ENCODE peak calls at places on chromosomes 11 and 22, in seven cellular contexts. G, F, R, S, K, U and L are unnamed samples.

GRCh38 chr11:126431401-126432064 is 76.0 kb downstream of the ST3GAL4 start:
- DNase-seq in G (peak), F (no peak), R (peak), S (no peak), K (peak), U (no peak), L (no peak)

GRCh38 chr11:73158356-73159051 is 16.4 kb upstream of the FCHSD2 start:
- DNase-seq in G (peak), F (no peak), R (peak), S (no peak), K (peak), U (no peak), L (no peak)

GRCh38 chr11:555500-556174 is 4.9 kb downstream of the LMNTD2 start:
- DNase-seq in G (no peak), F (no peak), R (no peak), S (no peak), K (no peak), U (no peak), L (no peak)

GRCh38 chr11:131354251-131354701 is 16.1 kb upstream of the NTM start:
- DNase-seq in G (peak), F (peak), R (peak), S (no peak), K (no peak), U (no peak), L (no peak)

GRCh38 chr22:18044548-18045271 is 20.3 kb upstream of the MICAL3 start:
- DNase-seq in G (peak), F (no peak), R (no peak), S (no peak), K (no peak), U (no peak), L (no peak)

GRCh38 chr11:46026616-46027293 is 94.5 kb downstream of the PHF21A start:
- DNase-seq in G (peak), F (no peak), R (peak), S (no peak), K (peak), U (no peak), L (no peak)

GRCh38 chr11:134181707-134182106 is 42.1 kb downstream of the NCAPD3 start:
- DNase-seq in G (no peak), F (no peak), R (no peak), S (no peak), K (peak), U (no peak), L (no peak)

GRCh38 chr11:1812801-1813200 is 22.0 kb upstream of the SYT8 start:
- DNase-seq in G (no peak), F (no peak), R (no peak), S (no peak), K (no peak), U (no peak), L (no peak)

GRCh38 chr22:49380095-49380827 is 447.4 kb downstream of the BRD1 start:
- DNase-seq in G (no peak), F (no peak), R (no peak), S (no peak), K (no peak), U (no peak), L (no peak)

GRCh38 chr22:50505776-50506610 is 1.5 kb downstream of the LMF2 start:
- DNase-seq in G (no peak), F (peak), R (no peak), S (no peak), K (no peak), U (no peak), L (no peak)

GRCh38 chr11:86292912-86293606 is 9.0 kb upstream of the HIKESHI start:
- DNase-seq in G (no peak), F (no peak), R (no peak), S (no peak), K (no peak), U (no peak), L (no peak)

GRCh38 chr11:122717264-122717867 is 61.8 kb downstream of the UBASH3B start:
- DNase-seq in G (no peak), F (no peak), R (no peak), S (no peak), K (no peak), U (no peak), L (no peak)

GRCh38 chr11:134516529-134516928 is 104.5 kb upstream of the B3GAT1 start:
- DNase-seq in G (no peak), F (no peak), R (no peak), S (no peak), K (no peak), U (no peak), L (no peak)

GRCh38 chr22:40666151-40666848 is 13.0 kb upstream of the MCHR1 start:
- DNase-seq in G (peak), F (no peak), R (peak), S (no peak), K (peak), U (no peak), L (no peak)

GRCh38 chr11:61294717-61295595 is at the start of gene VWCE:
- DNase-seq in G (peak), F (peak), R (peak), S (peak), K (peak), U (peak), L (peak)

GRCh38 chr22:42364641-42365336 is 67.4 kb downstream of the NFAM1 start:
- DNase-seq in G (peak), F (no peak), R (no peak), S (no peak), K (peak), U (no peak), L (no peak)

GRCh38 chr11:61149624-61150615 is 11.3 kb downstream of the VPS37C start:
- DNase-seq in G (peak), F (peak), R (no peak), S (no peak), K (no peak), U (no peak), L (no peak)

GRCh38 chr11:114183041-114183511 is 113.1 kb upstream of the NNMT start:
- DNase-seq in G (no peak), F (no peak), R (no peak), S (peak), K (no peak), U (peak), L (peak)

GRCh38 chr22:27245056-27245455 is 556.5 kb downstream of the MN1 start:
- DNase-seq in G (no peak), F (no peak), R (peak), S (no peak), K (no peak), U (no peak), L (no peak)

GRCh38 chr11:41826129-41826528 is 366.7 kb upstream of the LRRC4C start:
- DNase-seq in G (no peak), F (no peak), R (no peak), S (no peak), K (no peak), U (no peak), L (no peak)

GRCh38 chr11:63768232-63769043 is at the start of gene ZFTA:
- DNase-seq in G (peak), F (peak), R (peak), S (peak), K (peak), U (peak), L (peak)

GRCh38 chr11:104075716-104076115 is 39.3 kb downstream of the DDI1 start:
- DNase-seq in G (no peak), F (no peak), R (no peak), S (no peak), K (no peak), U (no peak), L (no peak)

GRCh38 chr11:65425105-65425970 is 2.7 kb downstream of the NEAT1 start:
- DNase-seq in G (peak), F (no peak), R (peak), S (peak), K (peak), U (peak), L (peak)

GRCh38 chr22:19681863-19682245 is 32.4 kb upstream of the SEPTIN5 start:
- DNase-seq in G (no peak), F (no peak), R (no peak), S (no peak), K (no peak), U (no peak), L (no peak)

GRCh38 chr11:74522776-74523175 is 29.3 kb upstream of the LIPT2 start:
- DNase-seq in G (no peak), F (no peak), R (peak), S (no peak), K (no peak), U (no peak), L (no peak)

GRCh38 chr11:35525501-35526175 is at the start of gene PAMR1:
- DNase-seq in G (peak), F (peak), R (no peak), S (no peak), K (peak), U (no peak), L (no peak)

GRCh38 chr11:42870480-42870879 is 441.3 kb upstream of the API5 start:
- DNase-seq in G (no peak), F (no peak), R (no peak), S (no peak), K (no peak), U (no peak), L (no peak)

GRCh38 chr22:46078241-46079092 is 71.9 kb upstream of the PPARA start:
- DNase-seq in G (no peak), F (no peak), R (peak), S (no peak), K (peak), U (no peak), L (no peak)

GRCh38 chr11:29943347-29943746 is 73.5 kb downstream of the KCNA4 start:
- DNase-seq in G (no peak), F (no peak), R (no peak), S (no peak), K (no peak), U (no peak), L (no peak)

GRCh38 chr11:2586091-2586792 is 113.6 kb downstream of the KCNQ1OT1 start:
- DNase-seq in G (no peak), F (peak), R (no peak), S (no peak), K (no peak), U (no peak), L (no peak)